ENCODE peak calls at places on chromosomes 1 and 21, in six cellular contexts. One of them, this sample, is unnamed. For H3K4me1, the result is how much of the 10 kb centered on the place peaks cover.

GRCh38 chr1:181010789-181011188 is 11.9 kb downstream of the STX6 start:
- DNase-seq in SK-N-SH: no peak
- DNase-seq in H1: no peak
- DNase-seq in GM12878: no peak
- DNase-seq in K562: no peak
- DNase-seq in HepG2: no peak
- DNase-seq in this sample: no peak

GRCh38 chr21:35664683-35665082 is 395.6 kb downstream of the SETD4 start:
- DNase-seq in SK-N-SH: no peak
- DNase-seq in H1: no peak
- DNase-seq in GM12878: peak
- DNase-seq in K562: no peak
- DNase-seq in HepG2: peak
- DNase-seq in this sample: no peak

GRCh38 chr1:2132222-2133038 is 62.1 kb downstream of the FAAP20 start:
- DNase-seq in SK-N-SH: peak
- DNase-seq in H1: peak
- DNase-seq in GM12878: no peak
- DNase-seq in K562: peak
- DNase-seq in HepG2: peak
- DNase-seq in this sample: no peak

GRCh38 chr1:156104861-156105546 is 9.5 kb upstream of the LMNA start:
- DNase-seq in SK-N-SH: no peak
- DNase-seq in H1: no peak
- DNase-seq in GM12878: no peak
- DNase-seq in K562: peak
- DNase-seq in HepG2: peak
- DNase-seq in this sample: no peak

GRCh38 chr21:33396966-33397365 is 6.2 kb upstream of the IFNGR2 start:
- DNase-seq in SK-N-SH: no peak
- DNase-seq in H1: no peak
- DNase-seq in GM12878: no peak
- DNase-seq in K562: no peak
- DNase-seq in HepG2: no peak
- DNase-seq in this sample: no peak

GRCh38 chr1:240687820-240688219 is 75.9 kb upstream of the GREM2 start:
- DNase-seq in SK-N-SH: no peak
- DNase-seq in H1: no peak
- DNase-seq in GM12878: no peak
- DNase-seq in K562: no peak
- DNase-seq in HepG2: no peak
- DNase-seq in this sample: no peak

GRCh38 chr1:170659404-170660035 is 4.4 kb upstream of the PRRX1 start:
- DNase-seq in SK-N-SH: no peak
- DNase-seq in H1: no peak
- DNase-seq in GM12878: no peak
- DNase-seq in K562: no peak
- DNase-seq in HepG2: no peak
- DNase-seq in this sample: no peak

GRCh38 chr1:43766818-43767525 is 59.6 kb downstream of the ST3GAL3 start:
- DNase-seq in SK-N-SH: no peak
- DNase-seq in H1: peak
- DNase-seq in GM12878: peak
- DNase-seq in K562: no peak
- DNase-seq in HepG2: no peak
- DNase-seq in this sample: no peak

GRCh38 chr1:197686702-197687355 is 88.5 kb downstream of the DENND1B start:
- DNase-seq in SK-N-SH: no peak
- DNase-seq in H1: no peak
- DNase-seq in GM12878: no peak
- DNase-seq in K562: no peak
- DNase-seq in HepG2: no peak
- DNase-seq in this sample: no peak

GRCh38 chr1:45803299-45803780 is at the start of gene MAST2:
- DNase-seq in SK-N-SH: peak
- DNase-seq in H1: peak
- DNase-seq in GM12878: no peak
- DNase-seq in K562: peak
- DNase-seq in HepG2: peak
- DNase-seq in this sample: peak

GRCh38 chr1:182563095-182563494 is 26.0 kb downstream of the RNASEL start:
- DNase-seq in SK-N-SH: no peak
- DNase-seq in H1: no peak
- DNase-seq in GM12878: no peak
- DNase-seq in K562: no peak
- DNase-seq in HepG2: no peak
- DNase-seq in this sample: no peak

GRCh38 chr1:14345925-14346550 is 252.4 kb upstream of the KAZN start:
- DNase-seq in SK-N-SH: no peak
- DNase-seq in H1: no peak
- DNase-seq in GM12878: no peak
- DNase-seq in K562: peak
- DNase-seq in HepG2: no peak
- DNase-seq in this sample: no peak

GRCh38 chr1:38283736-38284470 is 237.3 kb upstream of the POU3F1 start:
- DNase-seq in SK-N-SH: no peak
- DNase-seq in H1: peak
- DNase-seq in GM12878: no peak
- DNase-seq in K562: no peak
- DNase-seq in HepG2: no peak
- DNase-seq in this sample: no peak

DNA sequence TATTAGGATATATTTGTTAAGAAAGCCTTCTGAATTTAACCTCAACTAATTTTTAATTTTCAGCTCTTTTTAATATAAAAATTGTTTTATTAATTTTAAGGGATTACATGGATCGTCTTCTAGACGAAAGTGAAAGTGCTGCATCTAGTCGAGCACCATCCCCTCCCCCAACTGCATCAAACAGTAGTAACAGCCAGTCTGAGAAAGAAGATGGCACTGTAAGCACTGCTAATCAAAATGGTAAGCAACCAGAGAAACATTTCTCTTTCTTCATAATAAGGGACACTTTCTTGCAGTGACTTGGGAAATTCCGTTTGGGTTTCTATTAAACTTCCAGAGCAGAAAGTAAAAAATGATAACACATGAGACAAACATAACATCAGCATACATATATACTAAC is 56.9 kb downstream of the MIER1 start:
- DNase-seq in SK-N-SH: no peak
- DNase-seq in H1: no peak
- DNase-seq in GM12878: no peak
- DNase-seq in K562: no peak
- DNase-seq in HepG2: no peak
- DNase-seq in this sample: no peak
- TF ChIP-seq CHD2 in SK-N-SH: no peak
- TF ChIP-seq CHD2 in H1: no peak
- TF ChIP-seq CHD2 in GM12878: peak
- TF ChIP-seq CHD2 in K562: no peak
- TF ChIP-seq CHD2 in HepG2: no peak
- TF ChIP-seq CHD2 in this sample: no peak

DNA sequence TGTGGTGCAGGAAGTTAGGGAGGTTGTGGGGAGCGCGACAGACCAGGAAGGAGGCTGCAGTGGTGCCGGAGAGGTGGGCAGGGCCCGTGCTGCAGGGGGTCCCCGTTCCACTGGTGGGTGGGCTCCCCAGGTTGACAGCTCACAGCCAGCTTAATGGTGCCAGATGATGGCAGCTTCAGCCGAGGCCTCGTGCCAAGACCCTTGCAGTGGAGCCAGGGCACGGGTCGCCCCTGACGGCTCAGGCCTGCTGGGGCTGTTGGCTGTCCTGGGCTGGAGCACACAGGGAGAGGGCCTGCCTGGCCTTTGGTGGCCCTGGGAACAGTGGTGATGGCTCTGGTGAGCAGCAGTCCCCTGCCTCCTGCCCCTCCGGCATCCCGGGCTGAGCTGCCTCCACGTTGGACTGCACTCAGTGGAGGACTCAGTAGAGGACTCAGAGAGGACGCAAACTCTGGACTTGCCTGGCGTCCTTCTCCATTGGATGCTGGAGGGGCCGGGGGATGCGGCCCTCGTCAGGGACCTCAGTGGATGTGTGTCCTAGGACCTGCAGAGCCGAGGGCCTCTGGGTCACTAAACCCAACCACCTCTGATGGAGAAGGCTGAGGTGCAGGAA is 46.8 kb upstream of the CCDC27 start:
- DNase-seq in SK-N-SH: no peak
- DNase-seq in H1: no peak
- DNase-seq in GM12878: no peak
- DNase-seq in K562: no peak
- DNase-seq in HepG2: no peak
- DNase-seq in this sample: no peak
- H3K4me1 ChIP-seq in SK-N-SH: under half
- H3K4me1 ChIP-seq in H1: under half
- H3K4me1 ChIP-seq in GM12878: under half
- H3K4me1 ChIP-seq in K562: half or more
- H3K4me1 ChIP-seq in HepG2: under half
- H3K4me1 ChIP-seq in this sample: under half

GRCh38 chr1:158071106-158071505 is 77.7 kb downstream of the KIRREL1 start:
- DNase-seq in SK-N-SH: no peak
- DNase-seq in H1: no peak
- DNase-seq in GM12878: no peak
- DNase-seq in K562: no peak
- DNase-seq in HepG2: no peak
- DNase-seq in this sample: no peak
- TF ChIP-seq CHD2 in SK-N-SH: no peak
- TF ChIP-seq CHD2 in H1: no peak
- TF ChIP-seq CHD2 in GM12878: no peak
- TF ChIP-seq CHD2 in K562: no peak
- TF ChIP-seq CHD2 in HepG2: no peak
- TF ChIP-seq CHD2 in this sample: no peak

DNA sequence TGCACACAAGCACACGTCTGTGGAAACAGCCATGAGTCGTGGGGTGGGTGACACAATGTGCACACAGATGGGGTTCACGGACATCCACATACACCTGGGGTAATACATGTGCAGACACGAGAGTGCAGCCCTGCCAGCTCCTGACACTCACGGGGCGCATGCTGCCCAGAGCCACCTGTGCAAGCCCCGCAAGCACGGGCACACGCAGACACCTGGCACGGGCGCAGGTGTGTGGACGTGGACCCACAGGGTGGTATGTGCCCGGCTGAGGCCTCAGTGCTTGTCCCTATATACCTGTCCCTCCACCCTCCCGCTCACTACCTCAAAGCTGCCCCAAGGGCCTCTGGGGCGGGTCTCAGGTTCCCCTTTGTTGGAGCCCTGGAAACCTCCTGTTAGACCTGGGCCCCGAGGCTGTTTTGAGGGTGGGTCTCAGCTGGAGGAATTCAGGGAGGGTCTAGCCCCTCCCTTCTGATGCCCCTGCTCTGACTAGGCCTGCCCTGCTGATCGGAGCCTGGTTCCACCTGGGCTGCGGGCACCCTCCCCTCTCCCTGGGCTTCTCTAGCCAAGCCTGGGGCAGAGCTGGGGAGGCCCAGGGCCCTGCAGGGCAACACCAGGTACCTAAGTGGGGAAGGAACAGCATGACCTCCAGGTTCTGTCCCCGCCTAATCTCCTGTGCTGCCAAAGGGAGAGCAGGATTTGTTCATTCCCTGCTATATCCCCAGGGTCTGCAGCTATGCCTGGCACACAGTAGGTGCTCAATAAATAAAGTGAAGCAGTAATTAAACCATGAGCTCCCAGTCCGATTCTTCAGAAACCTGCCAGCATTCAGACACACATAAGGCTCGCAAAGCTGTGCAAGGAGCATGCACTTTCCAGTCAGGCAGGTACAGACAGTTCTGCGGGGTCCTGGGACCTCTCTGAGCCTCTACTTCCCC is 49.1 kb downstream of the DMRTB1 start:
- DNase-seq in SK-N-SH: no peak
- DNase-seq in H1: no peak
- DNase-seq in GM12878: no peak
- DNase-seq in K562: no peak
- DNase-seq in HepG2: no peak
- DNase-seq in this sample: no peak
- H3K4me1 ChIP-seq in SK-N-SH: under half
- H3K4me1 ChIP-seq in H1: under half
- H3K4me1 ChIP-seq in GM12878: under half
- H3K4me1 ChIP-seq in K562: under half
- H3K4me1 ChIP-seq in HepG2: under half
- H3K4me1 ChIP-seq in this sample: under half

GRCh38 chr21:46482846-46483231 is 24.1 kb downstream of the DIP2A start:
- DNase-seq in SK-N-SH: no peak
- DNase-seq in H1: no peak
- DNase-seq in GM12878: no peak
- DNase-seq in K562: no peak
- DNase-seq in HepG2: no peak
- DNase-seq in this sample: no peak
- TF ChIP-seq CHD2 in SK-N-SH: no peak
- TF ChIP-seq CHD2 in H1: no peak
- TF ChIP-seq CHD2 in GM12878: no peak
- TF ChIP-seq CHD2 in K562: no peak
- TF ChIP-seq CHD2 in HepG2: no peak
- TF ChIP-seq CHD2 in this sample: no peak

DNA sequence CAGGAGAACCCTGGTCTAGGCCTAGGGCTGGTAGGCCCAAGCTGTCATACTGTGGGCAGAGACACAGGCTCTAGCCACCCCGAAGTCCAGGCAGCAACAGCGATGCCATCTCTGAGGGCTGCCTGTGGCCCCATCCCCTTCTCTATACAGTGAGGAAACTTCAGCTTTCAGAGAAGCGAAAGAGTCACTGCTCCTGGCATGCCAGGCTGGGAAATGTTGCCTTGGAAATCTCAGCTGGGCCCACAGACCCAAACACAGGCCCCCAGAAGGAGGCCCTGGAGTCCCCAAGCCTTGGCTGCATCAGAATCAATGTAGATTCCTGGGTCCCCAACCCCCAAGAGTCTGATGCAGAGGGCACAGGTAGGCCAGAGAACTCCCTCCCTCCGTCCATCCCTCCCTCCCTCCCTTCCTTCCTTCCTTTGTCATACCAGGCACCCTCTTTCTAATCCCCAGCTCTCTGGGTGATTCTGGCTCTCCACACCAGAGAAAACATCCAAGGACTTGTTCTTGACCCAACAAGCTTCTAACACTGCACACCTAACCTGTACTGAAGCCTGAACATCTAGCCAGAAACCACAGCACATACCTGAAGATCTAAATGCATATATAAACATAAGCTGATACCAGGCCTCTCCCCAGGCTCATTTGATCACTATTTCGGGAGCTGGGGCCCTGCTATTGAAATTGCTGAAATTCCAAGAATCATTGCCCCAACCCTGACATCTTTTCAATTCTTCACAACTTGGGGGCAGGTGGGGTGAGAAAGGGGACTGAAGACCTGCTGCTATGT is 143.2 kb upstream of the EDN2 start:
- DNase-seq in SK-N-SH: no peak
- DNase-seq in H1: no peak
- DNase-seq in GM12878: no peak
- DNase-seq in K562: no peak
- DNase-seq in HepG2: no peak
- DNase-seq in this sample: no peak
- H3K4me1 ChIP-seq in SK-N-SH: under half
- H3K4me1 ChIP-seq in H1: under half
- H3K4me1 ChIP-seq in GM12878: under half
- H3K4me1 ChIP-seq in K562: under half
- H3K4me1 ChIP-seq in HepG2: under half
- H3K4me1 ChIP-seq in this sample: under half

This sample was measured in A549.